ENCODE peak calls at places on chromosomes 6 and 20, in four cellular contexts. S is SK-N-SH, J is HepG2, H is A549. Z is an unnamed sample.

GRCh38 chr6:36936824-36937223 is 17.7 kb upstream of the PI16 start:
- DNase-seq in S (no peak), J (no peak), H (no peak), Z (no peak)

GRCh38 chr20:63238491-63239126 is 2.9 kb downstream of the BIRC7 start:
- DNase-seq in S (peak), J (no peak), H (peak), Z (no peak)

GRCh38 chr6:63543001-63543400 is 29.3 kb upstream of the LOC128125822 start:
- DNase-seq in S (no peak), J (no peak), H (no peak), Z (no peak)

GRCh38 chr6:113461153-113461897 is 395.8 kb upstream of the MARCKS start:
- DNase-seq in S (no peak), J (peak), H (no peak), Z (no peak)

GRCh38 chr20:37856932-37857660 is 45.8 kb upstream of the VSTM2L start:
- DNase-seq in S (no peak), J (no peak), H (no peak), Z (no peak)

GRCh38 chr6:167932468-167933276 is 64.8 kb upstream of the KIF25 start:
- DNase-seq in S (no peak), J (peak), H (peak), Z (no peak)

GRCh38 chr6:157787080-157787479 is 36.0 kb upstream of the SNX9 start:
- DNase-seq in S (no peak), J (peak), H (peak), Z (no peak)

GRCh38 chr6:90295854-90296345 is 743 bp downstream of the BACH2 start:
- DNase-seq in S (peak), J (no peak), H (peak), Z (no peak)

GRCh38 chr6:80605165-80605989 is 498.9 kb downstream of the BCKDHB start:
- DNase-seq in S (peak), J (peak), H (peak), Z (no peak)

GRCh38 chr6:12081776-12082175 is 69.7 kb downstream of the HIVEP1 start:
- DNase-seq in S (no peak), J (no peak), H (no peak), Z (no peak)

GRCh38 chr6:105501945-105502344 is 99.1 kb upstream of the PREP start:
- DNase-seq in S (no peak), J (no peak), H (no peak), Z (no peak)

GRCh38 chr6:3294921-3295871 is 36.4 kb downstream of the PSMG4 start:
- DNase-seq in S (peak), J (peak), H (peak), Z (no peak)

GRCh38 chr6:43860285-43860684 is 90.3 kb downstream of the VEGFA start:
- DNase-seq in S (no peak), J (no peak), H (no peak), Z (no peak)

GRCh38 chr6:71250050-71250689 is 38.4 kb upstream of the OGFRL1 start:
- DNase-seq in S (no peak), J (no peak), H (peak), Z (no peak)

GRCh38 chr20:35629432-35630145 is 14.0 kb downstream of the SPAG4 start:
- DNase-seq in S (no peak), J (no peak), H (no peak), Z (no peak)

GRCh38 chr20:34431168-34431567 is 68.1 kb downstream of the ITCH start:
- DNase-seq in S (no peak), J (no peak), H (no peak), Z (no peak)

GRCh38 chr6:29746050-29746449 is 22.8 kb downstream of the HLA-F start:
- DNase-seq in S (no peak), J (no peak), H (no peak), Z (no peak)

GRCh38 chr6:79170915-79171314 is 63.6 kb downstream of the HMGN3 start:
- DNase-seq in S (no peak), J (no peak), H (no peak), Z (no peak)

GRCh38 chr6:36443951-36444428 is 1.2 kb downstream of the KCTD20 start:
- DNase-seq in S (peak), J (peak), H (peak), Z (no peak)

GRCh38 chr6:97203343-97203742 is 79.7 kb downstream of the MMS22L start:
- DNase-seq in S (peak), J (no peak), H (no peak), Z (no peak)

GRCh38 chr6:32972353-32973143 is 4.2 kb downstream of the BRD2 start:
- DNase-seq in S (peak), J (no peak), H (no peak), Z (no peak)

GRCh38 chr6:105902401-105903031 is 183.6 kb upstream of the PRDM1 start:
- DNase-seq in S (no peak), J (no peak), H (no peak), Z (no peak)

GRCh38 chr20:49480236-49480635 is 2.2 kb downstream of the KCNB1 start:
- DNase-seq in S (no peak), J (no peak), H (no peak), Z (no peak)

GRCh38 chr6:37365791-37366190 is 12.0 kb downstream of the RNF8 start:
- DNase-seq in S (peak), J (peak), H (no peak), Z (no peak)

GRCh38 chr20:59051666-59052065 is 9.1 kb upstream of the PRELID3B start:
- DNase-seq in S (no peak), J (no peak), H (no peak), Z (no peak)

GRCh38 chr6:3525915-3526314 is 69.1 kb upstream of the SLC22A23 start:
- DNase-seq in S (no peak), J (no peak), H (no peak), Z (no peak)

GRCh38 chr20:20297181-20297580 is 70.7 kb upstream of the INSM1 start:
- DNase-seq in S (no peak), J (peak), H (no peak), Z (no peak)

GRCh38 chr20:20295621-20296498 is 72.0 kb upstream of the INSM1 start:
- DNase-seq in S (no peak), J (no peak), H (no peak), Z (no peak)

GRCh38 chr20:20289331-20289730 is 78.6 kb upstream of the INSM1 start:
- DNase-seq in S (no peak), J (no peak), H (no peak), Z (no peak)

GRCh38 chr20:20293986-20294385 is 73.9 kb upstream of the INSM1 start:
- DNase-seq in S (no peak), J (no peak), H (no peak), Z (no peak)

DNA sequence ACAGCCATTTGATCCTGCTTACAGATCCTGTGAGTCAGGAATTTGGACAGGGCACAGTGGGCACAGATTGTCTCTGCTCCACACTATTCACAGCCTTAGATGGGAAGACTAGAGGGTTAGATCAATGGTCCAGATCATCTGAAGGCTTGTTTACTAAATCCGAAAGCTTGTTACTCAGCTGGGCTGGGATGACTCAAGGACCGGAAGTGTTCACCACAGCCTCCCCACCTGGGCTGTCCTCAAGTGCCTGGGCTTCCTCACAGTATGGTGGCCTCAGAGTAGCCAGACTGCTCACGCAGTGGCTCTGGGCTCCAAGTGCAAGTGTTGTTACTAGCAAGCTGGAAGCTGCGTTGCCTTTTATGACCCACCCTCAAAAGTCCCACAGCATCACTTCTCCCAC is 75.4 kb upstream of the INSM1 start:
- DNase-seq in S (no peak), J (no peak), H (no peak), Z (peak)
- TF ChIP-seq PBX3 in S (no peak), J (no peak), H (no peak), Z (no peak)

DNA sequence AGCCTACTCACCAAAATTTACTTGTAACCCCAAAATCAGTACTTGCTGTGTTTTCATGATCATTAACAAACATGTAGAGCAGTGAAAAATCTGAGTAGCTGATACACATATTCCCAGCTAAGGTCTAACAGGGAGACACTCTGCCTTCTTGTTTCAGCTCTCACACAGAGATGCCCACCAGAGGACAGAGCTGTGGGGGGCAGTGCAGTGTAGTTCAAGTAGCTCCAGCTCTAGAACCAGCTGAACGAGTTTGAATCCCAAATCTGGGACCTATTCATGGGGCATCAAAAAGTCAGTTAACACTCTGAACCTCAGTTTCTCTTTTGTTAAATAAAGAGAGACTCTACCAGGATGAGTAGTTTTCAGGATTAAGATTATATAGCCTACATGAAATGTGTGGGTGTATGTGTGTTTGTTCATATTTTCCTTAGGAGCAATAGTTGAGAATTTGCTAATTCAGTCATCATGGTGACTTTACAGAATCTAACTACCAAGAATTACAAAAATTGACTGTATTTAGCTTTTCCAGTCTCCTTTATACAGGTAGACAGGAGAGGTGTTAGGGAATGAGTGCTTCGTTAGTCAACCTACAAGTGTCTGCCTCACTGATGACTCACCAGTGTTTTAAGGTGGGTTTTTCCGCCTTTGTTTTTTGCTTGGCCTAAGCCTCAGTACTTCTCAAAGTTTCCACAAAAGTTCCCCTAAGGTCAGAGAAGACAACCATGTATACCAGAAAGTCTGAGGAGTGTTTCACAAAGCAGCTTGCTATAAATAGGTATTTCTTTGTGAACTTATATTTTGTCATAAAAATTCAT is 164.0 kb upstream of the RUNX2 start:
- DNase-seq in S (no peak), J (no peak), H (no peak), Z (peak)
- TF ChIP-seq PBX3 in S (no peak), J (no peak), H (no peak), Z (no peak)

GRCh38 chr20:24781061-24781980 is 167.7 kb upstream of the CST7 start:
- DNase-seq in S (peak), J (peak), H (peak), Z (no peak)
- TF ChIP-seq PBX3 in S (no peak), J (no peak), H (no peak), Z (no peak)

GRCh38 chr20:24762371-24762770 is 186.7 kb upstream of the CST7 start:
- DNase-seq in S (no peak), J (no peak), H (no peak), Z (no peak)
- TF ChIP-seq PBX3 in S (no peak), J (no peak), H (no peak), Z (no peak)

GRCh38 chr20:24141111-24141510 is 152.5 kb upstream of the GGTLC1 start:
- DNase-seq in S (no peak), J (no peak), H (no peak), Z (no peak)
- TF ChIP-seq PBX3 in S (no peak), J (no peak), H (no peak), Z (no peak)

GRCh38 chr6:21811484-21811883 is 217.9 kb downstream of the SOX4 start:
- DNase-seq in S (no peak), J (no peak), H (no peak), Z (no peak)

GRCh38 chr6:21804941-21805610 is 211.5 kb downstream of the SOX4 start:
- DNase-seq in S (no peak), J (no peak), H (no peak), Z (no peak)

GRCh38 chr6:21807299-21807698 is 213.7 kb downstream of the SOX4 start:
- DNase-seq in S (no peak), J (no peak), H (no peak), Z (no peak)

GRCh38 chr6:21808551-21809181 is 215.1 kb downstream of the SOX4 start:
- DNase-seq in S (no peak), J (no peak), H (no peak), Z (no peak)

DNA sequence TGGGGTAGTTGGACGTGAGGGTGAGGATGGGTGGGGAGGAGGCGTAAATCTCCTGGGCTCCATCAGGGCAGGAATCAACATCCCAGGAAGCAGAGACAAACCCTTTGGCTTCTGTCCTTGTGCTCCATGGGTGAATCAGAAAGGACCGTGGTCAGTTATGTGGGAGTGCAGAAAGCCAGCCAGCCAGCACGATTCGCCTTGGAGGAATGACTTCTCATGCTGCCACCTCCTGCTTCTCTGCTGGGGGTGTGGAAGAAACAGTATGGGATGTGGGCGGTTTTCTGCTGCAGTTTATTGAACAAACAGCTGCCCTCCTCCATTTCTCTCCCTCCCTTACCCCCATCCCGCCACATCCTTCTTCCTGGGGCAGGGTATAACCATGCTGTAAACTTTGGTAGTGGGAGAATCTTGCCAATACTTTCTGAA is 214.5 kb downstream of the SOX4 start:
- DNase-seq in S (no peak), J (no peak), H (peak), Z (no peak)
- TF ChIP-seq PBX3 in S (no peak), J (no peak), H (no peak), Z (no peak)

GRCh38 chr6:92756912-92757311 is 662.4 kb downstream of the EPHA7 start:
- DNase-seq in S (no peak), J (no peak), H (no peak), Z (no peak)

GRCh38 chr6:92757926-92758325 is 661.4 kb downstream of the EPHA7 start:
- DNase-seq in S (no peak), J (no peak), H (no peak), Z (no peak)

GRCh38 chr6:92752114-92752513 is 667.2 kb downstream of the EPHA7 start:
- DNase-seq in S (no peak), J (no peak), H (no peak), Z (no peak)

GRCh38 chr6:92759195-92759594 is 660.2 kb downstream of the EPHA7 start:
- DNase-seq in S (no peak), J (no peak), H (no peak), Z (no peak)

DNA sequence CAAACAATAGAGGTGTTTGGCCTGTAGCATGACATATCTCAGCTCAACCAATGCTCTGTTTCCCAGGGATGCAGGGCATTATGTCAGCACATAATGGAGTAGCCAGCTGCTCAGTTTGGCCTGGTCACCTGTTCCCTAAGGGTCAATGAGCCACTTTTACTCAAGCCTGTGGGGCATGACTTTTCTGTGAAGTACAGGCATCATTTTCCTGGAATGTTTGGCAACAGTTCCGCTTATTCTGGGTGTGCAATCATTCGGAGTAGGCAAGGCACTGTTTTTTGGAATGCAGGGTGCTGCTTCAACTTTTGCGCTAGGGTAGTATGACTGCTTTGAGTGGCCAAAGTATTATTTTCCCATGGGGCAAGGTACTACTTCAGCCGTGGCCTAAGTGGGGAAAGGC is 665.4 kb downstream of the EPHA7 start:
- DNase-seq in S (no peak), J (no peak), H (no peak), Z (no peak)
- TF ChIP-seq PBX3 in S (no peak), J (no peak), H (no peak), Z (no peak)

GRCh38 chr6:20310185-20310584 is 91.5 kb upstream of the E2F3 start:
- DNase-seq in S (no peak), J (no peak), H (no peak), Z (no peak)

GRCh38 chr6:20313086-20313485 is 88.6 kb upstream of the E2F3 start:
- DNase-seq in S (no peak), J (no peak), H (no peak), Z (no peak)

GRCh38 chr6:20313960-20314530 is 87.6 kb upstream of the E2F3 start:
- DNase-seq in S (no peak), J (no peak), H (no peak), Z (no peak)

GRCh38 chr6:20315456-20315855 is 86.2 kb upstream of the E2F3 start:
- DNase-seq in S (no peak), J (no peak), H (no peak), Z (no peak)

DNA sequence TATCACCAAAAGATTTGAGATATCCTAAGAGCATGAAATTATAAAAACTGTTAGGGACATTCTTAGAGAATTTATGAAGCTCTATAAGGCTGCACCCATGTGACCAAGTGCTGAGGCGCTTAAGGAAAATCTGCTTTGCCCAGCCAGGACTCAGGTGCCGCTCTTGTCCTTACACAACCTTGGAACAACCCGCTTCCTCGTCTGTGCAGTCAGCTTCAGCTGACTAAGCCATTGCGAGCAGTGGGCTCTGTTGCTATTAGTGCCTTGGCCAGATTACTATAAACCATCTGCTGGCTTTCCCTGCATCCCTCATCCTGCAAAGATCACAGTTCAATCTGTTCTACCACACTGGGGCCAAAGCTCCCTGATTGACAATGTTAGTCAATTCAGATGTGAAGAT is 89.1 kb upstream of the E2F3 start:
- DNase-seq in S (no peak), J (no peak), H (no peak), Z (no peak)
- TF ChIP-seq PBX3 in S (no peak), J (no peak), H (no peak), Z (no peak)

DNA sequence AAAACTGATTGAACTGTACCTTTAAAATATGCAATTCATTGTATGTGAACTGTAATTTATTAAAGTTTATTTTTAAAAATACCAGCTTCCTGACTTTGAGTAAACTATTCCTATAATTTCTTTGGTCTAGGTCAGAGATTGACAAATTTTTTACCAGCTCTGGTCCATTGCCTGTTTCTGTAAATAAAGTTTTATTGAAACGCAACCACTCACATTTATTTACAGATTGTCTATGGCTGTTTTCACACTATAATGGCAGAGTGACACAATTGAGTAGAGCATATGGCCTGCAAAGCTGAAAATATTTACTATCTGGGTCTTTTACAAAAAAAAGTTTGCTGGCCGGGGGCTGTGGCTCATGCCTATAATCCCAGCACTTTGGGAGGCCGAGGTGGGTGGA is 33.0 kb upstream of the NFATC2 start:
- DNase-seq in S (no peak), J (no peak), H (no peak), Z (no peak)
- TF ChIP-seq PBX3 in S (no peak), J (no peak), H (no peak), Z (no peak)